ENCODE peak calls at places on chromosomes 4 and X, in nine cellular contexts. X is AG09319, E is HFF-Myc, L is MM.1S, S is esophagus muscularis mucosa, K is mammary epithelial cell, V is A549, I is GM13976, G is RWPE1. J is an unnamed sample.
A peak's percentile ranks its signal among the peaks of the same experiment; 100 is the strongest.

GRCh38 chr4:182307746-182308145 is 64.5 kb downstream of the TENM3 start:
- DNase-seq in X (peak; percentile 39), E (peak; percentile 65), L (no peak), S (no peak), K (peak; percentile 98), V (no peak), I (no peak), G (peak; percentile 83), J (no peak)

GRCh38 chr4:55386073-55386472 is 9.7 kb upstream of the TMEM165 start:
- DNase-seq in X (no peak), E (no peak), L (no peak), S (no peak), K (peak; percentile 25), V (no peak), I (peak; percentile 34), G (peak; percentile 18), J (no peak)

GRCh38 chrX:16970977-16971376 is 24.5 kb downstream of the REPS2 start:
- DNase-seq in X (no peak), E (no peak), L (no peak), S (no peak), K (peak; percentile 82), V (no peak), I (no peak), G (no peak), J (no peak)

GRCh38 chr4:20203508-20203907 is 48.2 kb upstream of the SLIT2 start:
- DNase-seq in X (peak; percentile 80), E (peak; percentile 84), L (no peak), S (no peak), K (peak; percentile 17), V (no peak), I (no peak), G (no peak), J (no peak)

GRCh38 chr4:108483077-108483476 is 137.3 kb upstream of the RPL34 start:
- DNase-seq in X (no peak), E (no peak), L (peak; percentile 65), S (no peak), K (no peak), V (no peak), I (no peak), G (no peak), J (no peak)

GRCh38 chr4:1009647-1010521 is 1.5 kb upstream of the FGFRL1 start:
- DNase-seq in X (no peak), E (no peak), L (no peak), S (no peak), K (peak; percentile 38), V (no peak), I (peak; percentile 92), G (peak; percentile 63), J (peak; percentile 68)

GRCh38 chr4:159764343-159764952 is 661.6 kb downstream of the RAPGEF2 start:
- DNase-seq in X (no peak), E (peak; percentile 10), L (peak; percentile 45), S (no peak), K (peak; percentile 60), V (peak; percentile 8), I (peak; percentile 37), G (peak; percentile 31), J (no peak)

GRCh38 chr4:5572114-5572513 is 136.2 kb downstream of the EVC2 start:
- DNase-seq in X (no peak), E (no peak), L (peak; percentile 10), S (peak; percentile 64), K (peak; percentile 52), V (no peak), I (no peak), G (no peak), J (no peak)

GRCh38 chr4:168514249-168514852 is 17.5 kb downstream of the PALLD start:
- DNase-seq in X (no peak), E (peak; percentile 27), L (peak; percentile 35), S (no peak), K (peak; percentile 24), V (no peak), I (peak; percentile 20), G (peak; percentile 31), J (no peak)

GRCh38 chr4:94653095-94653649 is 104.6 kb upstream of the BMPR1B start:
- DNase-seq in X (no peak), E (no peak), L (no peak), S (no peak), K (no peak), V (no peak), I (no peak), G (no peak), J (no peak)

GRCh38 chr4:144894525-144894924 is 203.5 kb downstream of the ANAPC10 start:
- DNase-seq in X (no peak), E (peak; percentile 16), L (no peak), S (no peak), K (peak; percentile 87), V (no peak), I (no peak), G (no peak), J (peak; percentile 47)

GRCh38 chr4:185734214-185734613 is 77.8 kb downstream of the SORBS2 start:
- DNase-seq in X (no peak), E (no peak), L (peak; percentile 25), S (peak; percentile 14), K (no peak), V (no peak), I (peak; percentile 58), G (no peak), J (peak; percentile 75)

GRCh38 chr4:40478215-40478614 is 143.1 kb downstream of the CHRNA9 start:
- DNase-seq in X (no peak), E (no peak), L (no peak), S (no peak), K (no peak), V (no peak), I (no peak), G (no peak), J (no peak)

GRCh38 chr4:114563536-114564315 is 34.9 kb upstream of the UGT8 start:
- DNase-seq in X (no peak), E (no peak), L (no peak), S (no peak), K (peak; percentile 1), V (no peak), I (no peak), G (no peak), J (no peak)

GRCh38 chrX:114580336-114580735 is 3.5 kb upstream of the HTR2C start:
- DNase-seq in X (no peak), E (no peak), L (no peak), S (no peak), K (no peak), V (no peak), I (no peak), G (no peak), J (no peak)
- TF ChIP-seq CTCF in X (no peak), E (no peak), L (no peak), S (no peak), K (peak; percentile 10), V (no peak), I (no peak), G (no peak), J (no peak)

GRCh38 chr4:123659759-123660158 is 263.2 kb downstream of the SPRY1 start:
- DNase-seq in X (no peak), E (no peak), L (peak; percentile 41), S (no peak), K (peak; percentile 31), V (no peak), I (no peak), G (no peak), J (no peak)
- TF ChIP-seq CTCF in X (peak; percentile 29), E (peak; percentile 16), L (peak; percentile 47), S (peak; percentile 21), K (peak; percentile 45), V (peak; percentile 45), I (no peak), G (peak; percentile 43), J (peak; percentile 48)

GRCh38 chr4:152991361-152991760 is 55.2 kb downstream of the FHDC1 start:
- DNase-seq in X (no peak), E (no peak), L (no peak), S (no peak), K (no peak), V (no peak), I (no peak), G (no peak), J (no peak)

GRCh38 chr4:152992027-152992426 is 55.9 kb downstream of the FHDC1 start:
- DNase-seq in X (no peak), E (no peak), L (no peak), S (no peak), K (peak; percentile 97), V (no peak), I (no peak), G (peak; percentile 94), J (no peak)

GRCh38 chr4:152989554-152989970 is 53.4 kb downstream of the FHDC1 start:
- DNase-seq in X (no peak), E (no peak), L (no peak), S (no peak), K (no peak), V (no peak), I (no peak), G (no peak), J (no peak)

GRCh38 chr4:152990471-152991131 is 54.5 kb downstream of the FHDC1 start:
- DNase-seq in X (no peak), E (no peak), L (no peak), S (no peak), K (no peak), V (no peak), I (no peak), G (no peak), J (no peak)

GRCh38 chr4:152988721-152989553 is 52.8 kb downstream of the FHDC1 start:
- DNase-seq in X (no peak), E (no peak), L (no peak), S (no peak), K (no peak), V (no peak), I (no peak), G (no peak), J (no peak)
- TF ChIP-seq CTCF in X (no peak), E (no peak), L (no peak), S (no peak), K (no peak), V (no peak), I (no peak), G (no peak), J (no peak)

GRCh38 chr4:67877086-67877485 is 6.7 kb downstream of the TMPRSS11D start:
- DNase-seq in X (no peak), E (no peak), L (no peak), S (no peak), K (no peak), V (no peak), I (no peak), G (no peak), J (no peak)

GRCh38 chr4:67873116-67873515 is 10.7 kb downstream of the TMPRSS11D start:
- DNase-seq in X (no peak), E (no peak), L (no peak), S (no peak), K (no peak), V (no peak), I (no peak), G (no peak), J (no peak)

GRCh38 chr4:67869580-67870190 is 14.1 kb downstream of the TMPRSS11D start:
- DNase-seq in X (no peak), E (no peak), L (no peak), S (no peak), K (no peak), V (no peak), I (no peak), G (no peak), J (no peak)

GRCh38 chr4:67875011-67875410 is 8.8 kb downstream of the TMPRSS11D start:
- DNase-seq in X (peak; percentile 10), E (no peak), L (no peak), S (no peak), K (no peak), V (no peak), I (no peak), G (no peak), J (no peak)

DNA sequence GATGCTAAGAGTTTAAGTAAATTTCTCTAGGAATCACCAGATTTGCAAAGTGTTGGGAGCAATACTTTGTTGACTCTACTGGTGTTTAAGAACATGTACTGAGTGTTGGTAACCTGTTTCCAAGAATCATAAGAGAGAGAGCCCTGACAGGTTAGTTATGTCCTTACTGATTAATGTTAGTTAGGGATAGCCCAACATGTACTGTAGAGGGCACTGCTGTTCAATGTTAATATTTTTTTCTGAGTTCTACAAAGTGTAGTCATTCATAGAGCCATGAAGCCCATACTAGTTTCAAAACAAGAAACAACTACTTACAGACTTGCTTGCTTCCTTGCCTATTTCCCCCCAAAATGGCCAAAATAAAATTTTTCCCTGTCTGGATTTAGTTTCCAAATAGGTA is 11.9 kb downstream of the TMPRSS11D start:
- DNase-seq in X (peak; percentile 14), E (peak; percentile 39), L (peak; percentile 49), S (no peak), K (peak; percentile 58), V (peak; percentile 3), I (peak; percentile 32), G (peak; percentile 43), J (no peak)
- TF ChIP-seq CTCF in X (peak; percentile 65), E (peak; percentile 30), L (peak; percentile 51), S (no peak), K (peak; percentile 62), V (peak; percentile 28), I (no peak), G (peak; percentile 57), J (peak; percentile 74)

J was measured in CD14-positive monocyte.